ENCODE peak calls at places on chromosomes 4 and X, in four cellular contexts. N, V, U and W are unnamed samples.

GRCh38 chr4:42123071-42123644 is 29.3 kb downstream of the BEND4 start:
- DNase-seq in N (no peak), V (no peak), U (no peak), W (no peak)

GRCh38 chrX:21658746-21659145 is 616 bp upstream of the KLHL34 start:
- DNase-seq in N (no peak), U (no peak), V (no peak), W (peak; percentile 76)

GRCh38 chr4:81606796-81607550 is 135.3 kb upstream of the RASGEF1B start:
- DNase-seq in V (peak; percentile 30), N (peak; percentile 49), U (no peak), W (no peak)

GRCh38 chr4:25982962-25983361 is 68.9 kb downstream of the SMIM20 start:
- DNase-seq in N (no peak), V (no peak), U (no peak), W (no peak)

GRCh38 chr4:31657859-31658258 is 937.7 kb downstream of the PCDH7 start:
- DNase-seq in U (no peak), N (no peak), V (no peak), W (no peak)

GRCh38 chrX:2425281-2426071 is 75.3 kb downstream of the DHRSX start:
- DNase-seq in V (no peak), U (no peak), N (no peak), W (peak; percentile 66)

GRCh38 chrX:129961180-129962083 is 21.0 kb upstream of the BCORL1 start:
- DNase-seq in V (peak; percentile 48), N (peak; percentile 88), U (no peak), W (peak; percentile 80)

GRCh38 chrX:111402378-111402777 is 9.6 kb downstream of the DCX start:
- DNase-seq in N (no peak), U (no peak), V (no peak), W (no peak)

GRCh38 chr4:164204434-164204833 is 549.5 kb upstream of the SMIM31 start:
- DNase-seq in U (no peak), V (no peak), N (no peak), W (peak; percentile 67)

GRCh38 chr4:48645225-48645794 is 134.8 kb downstream of the FRYL start:
- DNase-seq in N (no peak), V (no peak), U (no peak), W (no peak)

GRCh38 chr4:142419712-142420111 is 426.4 kb downstream of the INPP4B start:
- DNase-seq in V (no peak), N (no peak), U (peak; percentile 47), W (no peak)

GRCh38 chr4:48033825-48034413 is 17.3 kb downstream of the NIPAL1 start:
- DNase-seq in N (peak; percentile 84), V (no peak), U (peak; percentile 40), W (peak; percentile 77)

GRCh38 chr4:141643557-141643956 is 7.2 kb downstream of the IL15 start:
- DNase-seq in V (peak; percentile 24), N (no peak), U (no peak), W (no peak)

GRCh38 chrX:100748133-100748532 is 16.2 kb upstream of the SYTL4 start:
- DNase-seq in N (no peak), U (no peak), V (no peak), W (no peak)

GRCh38 chr4:123444298-123444731 is 47.7 kb downstream of the SPRY1 start:
- DNase-seq in V (peak; percentile 38), U (no peak), N (peak; percentile 63), W (peak; percentile 82)

GRCh38 chrX:115560978-115561604 is at the start of gene PLS3:
- DNase-seq in V (peak; percentile 88), U (peak; percentile 85), N (no peak), W (peak; percentile 87)

GRCh38 chr4:159341486-159341885 is 238.6 kb downstream of the RAPGEF2 start:
- DNase-seq in N (no peak), V (no peak), U (no peak), W (no peak)

GRCh38 chr4:66766557-66766956 is 778.7 kb downstream of the CENPC start:
- DNase-seq in V (no peak), N (no peak), U (no peak), W (no peak)

GRCh38 chrX:17638731-17639130 is 98.6 kb upstream of the SCML1 start:
- DNase-seq in U (no peak), N (no peak), V (peak; percentile 26), W (no peak)

GRCh38 chrX:51215266-51215665 is 117.4 kb upstream of the NUDT10 start:
- DNase-seq in U (no peak), N (peak; percentile 4), V (no peak), W (peak; percentile 49)

GRCh38 chr4:153344131-153345010 is at the start of gene MND1:
- DNase-seq in V (peak; percentile 79), U (peak; percentile 96), N (peak; percentile 93), W (peak; percentile 96)

GRCh38 chrX:57573754-57574153 is 18.1 kb upstream of the ZXDB start:
- DNase-seq in V (no peak), N (peak; percentile 36), U (no peak), W (peak; percentile 44)